ENCODE peak calls at places on chromosomes 12 and 14, in four cellular contexts. Q, O, N and E are unnamed samples. For H3K4me1 and H3K9me3, the result is how much of the 10 kb centered on the place peaks cover.

GRCh38 chr12:40749863-40750262 is 57.6 kb downstream of the CNTN1 start:
- DNase-seq in N (no peak), O (no peak), Q (no peak), E (no peak)

GRCh38 chr12:7498832-7499231 is 4.7 kb downstream of the CD163 start:
- DNase-seq in Q (no peak), O (peak), N (no peak), E (no peak)

GRCh38 chr14:81147140-81147897 is 73.4 kb downstream of the GTF2A1 start:
- DNase-seq in O (no peak), N (no peak), Q (peak), E (no peak)

GRCh38 chr12:74891276-74891675 is 318.4 kb downstream of the KCNC2 start:
- DNase-seq in O (no peak), N (peak), Q (no peak), E (no peak)

GRCh38 chr12:122878780-122879612 is 16.9 kb downstream of the VPS37B start:
- DNase-seq in O (no peak), Q (no peak), N (no peak), E (no peak)

GRCh38 chr14:104144453-104144790 is 6.0 kb downstream of the KIF26A start:
- DNase-seq in O (no peak), N (no peak), Q (no peak), E (no peak)

GRCh38 chr14:44798386-44799242 is 163.1 kb downstream of the KLHL28 start:
- DNase-seq in Q (peak), N (peak), O (no peak), E (no peak)

GRCh38 chr14:24122971-24123370 is 7.5 kb upstream of the FITM1 start:
- DNase-seq in Q (no peak), O (no peak), N (no peak), E (no peak)

GRCh38 chr12:90098132-90098779 is 389.6 kb upstream of the ATP2B1 start:
- DNase-seq in O (peak), N (no peak), Q (no peak), E (no peak)

GRCh38 chr12:52019123-52019770 is 12.5 kb downstream of the TAMALIN start:
- DNase-seq in Q (no peak), N (no peak), O (no peak), E (no peak)

GRCh38 chr12:88471641-88472040 is 108.6 kb downstream of the KITLG start:
- DNase-seq in O (peak), Q (no peak), N (peak), E (peak)

GRCh38 chr14:99236386-99237133 is 35.4 kb downstream of the BCL11B start:
- DNase-seq in O (no peak), Q (no peak), N (no peak), E (no peak)

GRCh38 chr14:23577710-23578392 is 739 bp downstream of the JPH4 start:
- DNase-seq in N (no peak), Q (no peak), O (no peak), E (no peak)

GRCh38 chr12:13000935-13001724 is 1.1 kb upstream of the HEBP1 start:
- DNase-seq in Q (peak), O (peak), N (peak), E (peak)

GRCh38 chr12:4828176-4828575 is 81.5 kb upstream of the KCNA1 start:
- DNase-seq in Q (no peak), N (no peak), O (no peak), E (no peak)

GRCh38 chr14:90782892-90783291 is 33.3 kb downstream of the TTC7B start:
- DNase-seq in O (no peak), N (no peak), Q (no peak), E (no peak)

GRCh38 chr14:64879635-64880381 is at the start of gene SPTB:
- DNase-seq in N (peak), O (peak), Q (peak), E (peak)

GRCh38 chr14:100292776-100293461 is 13.3 kb downstream of the SLC25A29 start:
- DNase-seq in N (no peak), Q (no peak), O (no peak), E (no peak)

GRCh38 chr12:127515941-127516340 is 751.0 kb upstream of the TMEM132C start:
- DNase-seq in N (peak), Q (no peak), O (peak), E (no peak)

GRCh38 chr12:110048242-110049027 is at the start of gene C12orf76:
- DNase-seq in Q (peak), O (peak), N (peak), E (peak)

GRCh38 chr14:84234281-84234680 is 1295.7 kb upstream of the FLRT2 start:
- DNase-seq in N (peak), O (no peak), Q (no peak), E (no peak)

GRCh38 chr12:68450947-68451260 is 118.7 kb upstream of the MDM1 start:
- DNase-seq in O (peak), N (no peak), Q (no peak), E (no peak)
- H3K4me1 ChIP-seq in O (under half), N (under half), Q (under half), E (under half)

DNA sequence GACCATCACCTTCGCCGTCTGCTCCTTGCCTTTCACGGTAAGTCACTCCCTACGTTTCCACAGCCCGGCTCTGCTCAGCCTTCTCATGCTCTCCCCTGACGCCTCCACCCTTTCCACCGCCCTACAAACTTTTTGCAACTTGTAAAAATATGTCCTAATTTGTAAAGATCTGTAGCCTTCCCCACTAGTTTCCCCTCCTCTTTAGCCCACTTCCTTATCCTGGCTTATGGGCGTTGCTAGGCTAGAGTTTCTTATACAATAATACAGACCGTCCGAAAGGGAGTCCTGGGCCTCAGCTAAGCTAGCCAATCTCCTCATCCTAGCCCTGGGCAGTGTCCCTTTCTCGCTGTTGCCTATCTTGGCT is 1.2 kb downstream of the PTGER2 start:
- DNase-seq in Q (no peak), O (peak), N (no peak), E (no peak)
- H3K4me3 ChIP-seq in Q (no peak), O (peak), N (no peak), E (peak)

DNA sequence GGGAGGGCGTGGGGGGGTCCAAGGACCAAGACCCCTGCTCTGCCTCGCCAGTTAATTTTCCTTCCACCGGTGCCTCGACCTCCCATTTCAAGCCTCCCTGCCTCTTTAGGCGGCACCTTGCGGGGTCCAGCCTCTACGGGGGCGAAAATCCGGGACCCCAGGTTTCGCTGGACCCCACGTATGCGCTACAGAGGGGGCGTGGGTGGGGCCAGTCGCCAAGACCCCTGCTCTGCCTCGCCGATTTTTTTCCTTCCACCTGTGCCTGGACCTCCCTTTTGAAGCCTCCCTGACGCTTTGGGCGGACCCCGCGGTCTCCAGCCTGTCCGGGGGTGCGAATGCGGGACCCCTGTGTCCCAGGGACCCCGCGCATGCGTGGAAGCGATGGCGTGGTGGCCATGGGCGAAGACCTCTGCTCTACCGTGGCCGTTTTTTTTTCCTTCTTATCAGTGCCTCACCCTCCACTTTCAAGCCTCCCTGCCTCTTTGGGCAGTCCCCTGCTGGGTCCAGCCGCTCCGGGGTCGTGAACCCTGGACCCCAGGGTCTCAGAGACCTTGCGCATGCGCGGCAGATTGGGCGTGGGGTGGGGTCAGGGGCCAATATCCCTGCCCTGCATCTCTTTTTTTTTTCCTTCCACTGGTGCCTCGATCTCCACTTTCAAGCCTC is 324.2 kb downstream of the ALG10 start:
- DNase-seq in Q (no peak), N (peak), O (no peak), E (no peak)
- H3K9me3 ChIP-seq in Q (under half), N (under half), O (under half), E (under half)

GRCh38 chr12:54390668-54391551 is 6.4 kb upstream of the ZNF385A start:
- DNase-seq in N (peak), Q (peak), O (no peak), E (peak)
- H3K4me1 ChIP-seq in N (under half), Q (half or more), O (under half), E (under half)

DNA sequence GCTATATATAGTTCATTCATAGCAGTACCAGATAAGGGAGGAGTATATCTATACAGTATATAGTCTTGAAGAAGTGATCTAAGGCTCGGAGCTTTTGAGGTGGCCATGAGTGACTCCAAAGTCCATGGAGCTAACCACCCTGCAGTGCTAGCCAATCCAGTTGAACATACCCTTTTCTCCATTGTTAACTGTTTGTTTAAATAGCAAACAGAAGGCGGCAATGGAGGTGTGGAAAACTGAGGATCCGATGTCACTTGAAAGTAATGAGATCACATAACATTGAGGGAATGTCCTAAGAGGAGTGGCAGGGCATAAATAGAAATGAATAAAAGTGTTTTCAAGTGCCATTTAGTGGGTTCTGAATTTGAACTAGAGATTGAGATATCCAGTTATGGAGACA is 12.4 kb upstream of the SNAPC1 start:
- DNase-seq in N (peak), Q (no peak), O (peak), E (no peak)
- H3K4me3 ChIP-seq in N (peak), Q (no peak), O (peak), E (peak)

DNA sequence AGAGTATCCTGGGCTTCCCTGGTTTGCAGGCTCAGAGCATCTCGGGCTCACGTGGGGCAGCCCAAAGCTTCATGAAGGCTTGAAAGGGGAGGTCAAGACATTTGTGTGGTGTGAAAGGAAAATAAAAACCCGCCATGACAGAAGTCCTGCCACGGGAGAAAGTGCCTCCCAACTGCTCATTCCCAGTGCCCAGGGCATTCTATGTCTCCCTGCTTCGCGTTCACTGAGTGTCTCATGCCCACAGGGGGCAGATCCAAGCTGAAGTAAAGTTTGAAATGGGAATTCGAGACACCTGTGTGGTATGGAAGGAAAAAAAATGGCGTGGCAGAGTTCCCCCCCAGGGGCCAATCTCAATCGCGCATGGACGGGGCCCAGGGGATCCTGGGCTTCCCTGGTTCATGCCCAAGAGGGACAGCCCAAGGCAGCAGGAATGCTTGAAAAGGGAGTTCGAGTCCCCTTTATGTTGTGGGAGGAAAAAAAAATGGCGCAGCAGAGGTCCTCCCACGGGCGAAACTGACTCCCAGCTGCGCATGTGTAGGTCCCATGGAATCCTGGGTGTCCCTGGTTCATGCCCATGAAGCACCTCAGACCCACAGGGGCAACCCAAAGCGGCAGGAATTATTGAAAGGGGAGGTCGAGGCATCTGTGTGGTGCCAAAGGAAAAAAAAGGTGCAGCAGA is 576.7 kb downstream of the ALG10 start:
- DNase-seq in N (no peak), O (no peak), Q (no peak), E (no peak)
- H3K9me3 ChIP-seq in N (under half), O (under half), Q (under half), E (under half)

GRCh38 chr12:1928439-1929121 is 10.1 kb upstream of the CACNA2D4 start:
- DNase-seq in O (no peak), Q (no peak), N (no peak), E (no peak)
- H3K4me1 ChIP-seq in O (under half), Q (under half), N (under half), E (under half)

DNA sequence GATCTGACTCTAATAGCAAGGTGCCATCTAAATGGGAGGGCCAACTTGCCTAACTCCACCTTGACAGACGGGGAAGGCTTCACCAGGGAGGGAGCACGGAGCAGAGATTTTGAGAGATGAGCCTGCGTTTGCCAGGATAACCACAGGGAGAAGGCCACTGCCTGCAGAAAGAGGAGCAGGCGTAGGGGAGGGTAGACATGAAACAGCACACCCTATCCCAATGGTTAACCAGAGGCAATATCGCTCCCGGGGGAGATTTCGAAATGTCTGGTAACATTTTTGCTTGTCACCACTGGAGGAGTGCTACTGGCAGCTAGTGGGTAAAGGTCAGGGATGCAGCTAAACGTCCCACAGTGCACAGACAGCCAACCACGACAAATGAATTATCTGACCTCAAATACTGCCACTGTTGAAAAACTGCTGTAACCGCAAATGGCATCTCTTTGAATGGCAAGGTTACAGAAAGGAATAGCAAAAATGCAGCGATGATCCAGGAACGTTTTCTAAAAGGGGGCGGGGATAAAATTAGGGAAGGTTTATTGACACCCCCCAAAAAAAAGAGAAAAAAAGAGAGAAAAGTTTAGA is 126.0 kb upstream of the ATF7IP start:
- DNase-seq in Q (no peak), O (peak), N (peak), E (peak)
- H3K4me3 ChIP-seq in Q (no peak), O (peak), N (peak), E (peak)

DNA sequence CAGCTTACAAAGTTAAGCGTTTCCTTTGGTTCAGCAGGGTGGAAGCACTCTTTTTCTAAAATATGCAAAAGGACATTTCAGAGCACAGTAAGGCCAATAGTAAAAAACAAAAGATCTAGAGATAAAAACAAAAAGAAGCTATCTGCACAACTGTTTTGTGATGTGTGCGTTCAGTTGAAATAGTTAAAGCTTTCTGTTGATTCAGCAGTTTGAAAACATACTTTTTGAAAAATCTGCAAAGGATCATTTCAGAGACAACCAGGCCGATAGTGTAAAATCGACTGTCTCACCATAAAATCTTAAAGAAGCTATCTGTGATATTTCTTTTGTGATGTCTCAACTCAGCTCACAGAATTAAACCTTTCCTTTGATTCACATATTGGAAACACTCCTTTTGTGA is 300.0 kb upstream of the ALG10B start:
- DNase-seq in Q (no peak), O (no peak), N (no peak), E (no peak)
- H3K9me3 ChIP-seq in Q (under half), O (under half), N (under half), E (under half)